ENCODE peak calls at places on chromosomes 1 and 21, in four cellular contexts. I is Kasumi-1, P is NCI-H226, R is bronchial epithelial cell. S is an unnamed sample.

GRCh38 chr1:171904778-171905449 is 63.6 kb downstream of the DNM3 start:
- DNase-seq in I (no peak), R (peak), P (no peak), S (no peak)

GRCh38 chr1:119132179-119132578 is 8.3 kb downstream of the WARS2 start:
- DNase-seq in R (peak), I (no peak), P (no peak), S (no peak)

GRCh38 chr21:34603002-34603709 is 11.8 kb downstream of the RCAN1 start:
- DNase-seq in P (no peak), R (peak), I (peak), S (no peak)

GRCh38 chr1:174726167-174726879 is 273.4 kb upstream of the CACYBP start:
- DNase-seq in I (peak), R (peak), P (no peak), S (peak)

GRCh38 chr1:117609471-117609911 is 3.6 kb downstream of the TENT5C start:
- DNase-seq in I (no peak), R (no peak), P (no peak), S (no peak)

GRCh38 chr1:196531737-196532514 is 76.3 kb downstream of the KCNT2 start:
- DNase-seq in P (no peak), R (no peak), I (no peak), S (no peak)

GRCh38 chr1:178534137-178534868 is 21.4 kb downstream of the TEX35 start:
- DNase-seq in R (no peak), P (no peak), I (no peak), S (no peak)

GRCh38 chr21:23921670-23922418 is 1685.4 kb downstream of the MRPL39 start:
- DNase-seq in P (no peak), R (no peak), I (no peak), S (no peak)

GRCh38 chr1:12480748-12481362 is 137.2 kb downstream of the DHRS3 start:
- DNase-seq in P (peak), I (peak), R (peak), S (peak)

GRCh38 chr1:161096015-161096414 is 2.1 kb upstream of the KLHDC9 start:
- DNase-seq in P (no peak), I (no peak), R (no peak), S (no peak)

GRCh38 chr1:234841710-234842231 is 231.8 kb upstream of the IRF2BP2 start:
- DNase-seq in R (no peak), I (peak), P (no peak), S (no peak)

GRCh38 chr1:92797961-92798360 is 13.1 kb upstream of the EVI5 start:
- DNase-seq in P (no peak), R (no peak), I (no peak), S (no peak)

GRCh38 chr1:211632117-211632807 is 43.2 kb downstream of the NEK2 start:
- DNase-seq in I (no peak), R (no peak), P (no peak), S (no peak)

GRCh38 chr1:53651356-53651755 is 87.6 kb downstream of the GLIS1 start:
- DNase-seq in P (no peak), R (no peak), I (no peak), S (no peak)

GRCh38 chr1:193763313-193763712 is 576.9 kb upstream of the B3GALT2 start:
- DNase-seq in P (peak), I (no peak), R (no peak), S (no peak)

GRCh38 chr1:237562247-237562823 is 328.4 kb downstream of the ZP4 start:
- DNase-seq in R (peak), P (peak), I (peak), S (peak)

GRCh38 chr1:230332429-230333088 is 93.6 kb downstream of the PGBD5 start:
- DNase-seq in P (no peak), R (no peak), I (no peak), S (no peak)

GRCh38 chr1:67441183-67441582 is 11.0 kb upstream of the SERBP1 start:
- DNase-seq in P (no peak), R (no peak), I (no peak), S (no peak)

GRCh38 chr1:63322944-63323865 is 838 bp downstream of the FOXD3 start:
- DNase-seq in I (peak), P (no peak), R (no peak), S (no peak)

GRCh38 chr1:85148524-85149250 is 52.1 kb downstream of the SYDE2 start:
- DNase-seq in I (no peak), P (peak), R (no peak), S (peak)

GRCh38 chr21:43191521-43191920 is 22.7 kb downstream of the CRYAA start:
- DNase-seq in I (no peak), R (no peak), P (no peak), S (no peak)

GRCh38 chr1:239619190-239619589 is 232.8 kb downstream of the CHRM3 start:
- DNase-seq in R (no peak), P (no peak), I (no peak), S (no peak)

GRCh38 chr1:201358596-201358995 is 18.9 kb downstream of the TNNT2 start:
- DNase-seq in P (no peak), I (no peak), R (peak), S (no peak)

GRCh38 chr1:157806431-157807149 is 13.3 kb downstream of the FCRL1 start:
- DNase-seq in I (no peak), P (no peak), R (no peak), S (no peak)

GRCh38 chr1:185453496-185454192 is 136.6 kb upstream of the IVNS1ABP start:
- DNase-seq in R (peak), P (peak), I (no peak), S (peak)

GRCh38 chr1:39663559-39663958 is 8.3 kb downstream of the NT5C1A start:
- DNase-seq in P (no peak), R (no peak), I (no peak), S (no peak)

S was measured in amniotic stem cell.